ENCODE peak calls at places on chromosomes 6 and 20, in four cellular contexts. L is mucosa of descending colon, R is OCI-LY7, E is spleen. I is an unnamed sample.
A peak's percentile ranks its signal among the peaks of the same experiment; 100 is the strongest.

GRCh38 chr6:131262060-131262459 is 126.8 kb downstream of the AKAP7 start:
- DNase-seq in R (no peak), L (no peak), E (no peak), I (no peak)

GRCh38 chr6:160344281-160344680 is 3.9 kb upstream of the SLC22A3 start:
- DNase-seq in E (no peak), L (no peak), R (no peak), I (no peak)

GRCh38 chr6:138526822-138527235 is 27.5 kb upstream of the NHSL1 start:
- DNase-seq in R (no peak), E (no peak), L (no peak), I (no peak)

GRCh38 chr20:30175681-30176080 is 1081.8 kb upstream of the DEFB115 start:
- DNase-seq in R (no peak), E (peak; percentile 53), L (no peak), I (no peak)

GRCh38 chr20:13996265-13996664 is 949 bp downstream of the MACROD2 start:
- DNase-seq in L (no peak), R (no peak), E (no peak), I (no peak)

GRCh38 chr6:143620461-143620860 is 57.3 kb upstream of the PHACTR2 start:
- DNase-seq in E (no peak), R (no peak), L (no peak), I (no peak)

GRCh38 chr20:51362254-51362653 is 180.3 kb downstream of the NFATC2 start:
- DNase-seq in R (no peak), E (peak; percentile 27), L (no peak), I (no peak)

GRCh38 chr6:19866900-19867627 is 29.9 kb downstream of the ID4 start:
- DNase-seq in R (no peak), L (no peak), E (no peak), I (no peak)

GRCh38 chr20:676315-676937 is 824 bp upstream of the SCRT2 start:
- DNase-seq in L (no peak), E (no peak), R (peak; percentile 50), I (no peak)

GRCh38 chr20:42432485-42432884 is 757.2 kb downstream of the PTPRT start:
- DNase-seq in E (no peak), R (no peak), L (no peak), I (no peak)

GRCh38 chr6:166999845-167000253 is 652 bp downstream of the CEP43 start:
- DNase-seq in R (peak; percentile 41), L (no peak), E (no peak), I (no peak)

GRCh38 chr6:170011233-170012142 is 260.1 kb downstream of the ERMARD start:
- DNase-seq in R (no peak), E (no peak), L (no peak), I (peak; percentile 66)

GRCh38 chr20:47720636-47721427 is 64.4 kb downstream of the SULF2 start:
- DNase-seq in L (no peak), E (no peak), R (no peak), I (no peak)

GRCh38 chr6:75818061-75818855 is 69.2 kb downstream of the MYO6 start:
- DNase-seq in R (no peak), L (no peak), E (no peak), I (no peak)

GRCh38 chr20:39280875-39281274 is 318.7 kb downstream of the DHX35 start:
- DNase-seq in R (no peak), L (no peak), E (no peak), I (no peak)

GRCh38 chr20:39289316-39289715 is 327.2 kb downstream of the DHX35 start:
- DNase-seq in E (no peak), L (no peak), R (peak; percentile 8), I (no peak)

GRCh38 chr20:39282619-39283092 is 320.5 kb downstream of the DHX35 start:
- DNase-seq in E (no peak), L (no peak), R (no peak), I (no peak)

GRCh38 chr20:39283464-39283863 is 321.3 kb downstream of the DHX35 start:
- DNase-seq in L (no peak), R (no peak), E (no peak), I (no peak)
- H3K4me3 ChIP-seq in L (no peak overlapping the region), R (no peak overlapping the region), E (no peak overlapping the region), I (no peak overlapping the region)

GRCh38 chr20:45085289-45085688 is 15.6 kb downstream of the KCNS1 start:
- DNase-seq in E (no peak), R (no peak), L (no peak), I (no peak)

GRCh38 chr20:45083127-45083526 is 17.8 kb downstream of the KCNS1 start:
- DNase-seq in R (no peak), E (no peak), L (no peak), I (no peak)

GRCh38 chr20:45082468-45082867 is 18.5 kb downstream of the KCNS1 start:
- DNase-seq in E (no peak), L (no peak), R (no peak), I (no peak)

GRCh38 chr20:45077559-45077958 is 23.4 kb downstream of the KCNS1 start:
- DNase-seq in R (no peak), E (no peak), L (no peak), I (no peak)

DNA sequence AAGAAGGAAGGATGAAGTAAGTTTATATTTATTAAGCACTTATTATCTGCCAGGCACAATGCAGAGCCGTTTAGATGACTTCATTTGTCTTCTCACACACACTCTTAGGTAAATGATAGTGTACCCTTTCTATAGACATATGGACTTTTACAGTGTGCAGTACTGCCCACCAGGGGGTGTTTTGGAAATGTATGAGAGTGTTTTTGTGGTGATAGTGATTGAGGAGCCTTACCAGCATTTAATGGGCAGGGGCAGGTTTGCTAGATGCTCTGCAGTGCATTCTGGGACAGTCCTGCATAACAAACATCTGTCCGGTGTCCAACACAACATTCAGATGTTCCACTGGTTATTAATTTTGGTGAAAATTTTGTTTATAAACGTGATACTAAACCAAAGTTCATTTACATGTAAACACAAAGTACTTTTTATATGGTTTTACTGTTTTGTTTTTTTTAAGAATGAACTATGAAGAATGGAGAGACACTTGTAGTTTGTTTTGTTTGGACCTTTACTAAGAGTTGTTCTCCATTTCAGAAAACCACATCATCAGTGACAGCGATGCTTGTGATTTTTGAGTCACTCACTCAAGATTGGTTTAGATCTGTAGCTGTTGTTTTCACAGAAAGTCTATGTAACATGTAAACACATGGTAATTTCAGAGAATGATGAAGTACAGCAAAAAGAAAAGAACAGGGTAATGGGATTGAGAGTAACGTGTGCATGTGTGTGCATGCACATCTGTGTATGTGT is 19.9 kb downstream of the KCNS1 start:
- DNase-seq in R (peak; percentile 16), E (no peak), L (no peak), I (no peak)
- TF ChIP-seq CTCF in R (peak; percentile 71), E (peak; percentile 21), L (no peak), I (peak; percentile 28)

GRCh38 chr6:156617376-156617775 is 159.8 kb upstream of the ARID1B start:
- DNase-seq in L (peak; percentile 78), R (no peak), E (no peak), I (no peak)

GRCh38 chr6:156622185-156622584 is 155.0 kb upstream of the ARID1B start:
- DNase-seq in E (no peak), R (no peak), L (no peak), I (no peak)

GRCh38 chr6:156613996-156614395 is 163.2 kb upstream of the ARID1B start:
- DNase-seq in L (no peak), E (no peak), R (no peak), I (no peak)

GRCh38 chr6:156616495-156616894 is 160.7 kb upstream of the ARID1B start:
- DNase-seq in E (no peak), L (no peak), R (no peak), I (no peak)

GRCh38 chr6:156618600-156619205 is 158.5 kb upstream of the ARID1B start:
- DNase-seq in E (no peak), R (no peak), L (no peak), I (peak; percentile 73)
- H3K4me1 ChIP-seq in E (peaks cover 19% of the 10 kb centered on the region), R (no peaks in the 10 kb centered on the region), L (no peaks in the 10 kb centered on the region), I (peaks cover 10% of the 10 kb centered on the region)

GRCh38 chr6:1395941-1396908 is 6.8 kb downstream of the FOXF2 start:
- DNase-seq in L (no peak), R (no peak), E (no peak), I (no peak)

GRCh38 chr6:1395496-1395895 is 6.1 kb downstream of the FOXF2 start:
- DNase-seq in E (no peak), R (no peak), L (no peak), I (no peak)

GRCh38 chr6:1394591-1395463 is 5.5 kb downstream of the FOXF2 start:
- DNase-seq in L (no peak), E (no peak), R (no peak), I (no peak)

GRCh38 chr6:1399085-1399780 is 9.9 kb downstream of the FOXF2 start:
- DNase-seq in L (no peak), R (no peak), E (no peak), I (no peak)

GRCh38 chr6:1396952-1397868 is 7.8 kb downstream of the FOXF2 start:
- DNase-seq in R (peak; percentile 65), E (peak; percentile 89), L (peak; percentile 76), I (peak; percentile 83)
- H3K4me3 ChIP-seq in R (no peak overlapping the region), E (no peak overlapping the region), L (no peak overlapping the region), I (no peak overlapping the region)

GRCh38 chr6:49607391-49607982 is 29.2 kb downstream of the RHAG start:
- DNase-seq in R (no peak), E (no peak), L (no peak), I (no peak)
- TF ChIP-seq CTCF in R (peak; percentile 43), E (no peak), L (no peak), I (no peak)

DNA sequence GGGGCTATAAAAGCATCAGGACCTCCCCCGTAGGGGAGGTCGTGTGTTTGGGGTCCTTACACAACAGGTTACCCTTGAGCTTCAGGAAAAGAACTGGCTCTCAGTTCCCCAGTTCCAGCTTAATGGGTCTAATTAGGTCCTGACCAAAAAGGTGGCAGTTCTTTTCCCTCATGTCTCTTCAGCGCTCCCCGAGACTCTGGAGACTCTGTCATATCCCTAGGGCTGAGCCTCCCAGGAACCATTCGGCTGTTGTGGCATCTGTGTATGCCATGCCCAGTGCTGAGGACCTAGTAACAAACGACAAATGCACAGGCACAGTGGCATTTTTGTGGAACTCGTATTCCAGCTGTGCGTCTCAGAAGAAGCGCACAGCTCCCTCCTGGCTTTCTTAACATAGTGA is 14.6 kb downstream of the PRDM1 start:
- DNase-seq in E (no peak), R (no peak), L (no peak), I (no peak)
- H3K4me1 ChIP-seq in E (peaks cover 54% of the 10 kb centered on the region), R (peaks cover 34% of the 10 kb centered on the region), L (peaks cover 18% of the 10 kb centered on the region), I (peaks cover 32% of the 10 kb centered on the region)

GRCh38 chr6:43229803-43230239 is 540 bp upstream of the DNPH1 start:
- DNase-seq in E (no peak), L (no peak), R (no peak), I (no peak)
- H3K4me3 ChIP-seq in E (peak overlapping the region; percentile 60), L (no peak overlapping the region), R (no peak overlapping the region), I (peak overlapping the region; percentile 62)

GRCh38 chr6:36423101-36423824 is 19.4 kb downstream of the PXT1 start:
- DNase-seq in L (peak; percentile 99), E (peak; percentile 99), R (peak; percentile 99), I (peak; percentile 100)
- TF ChIP-seq CTCF in L (peak; percentile 67), E (peak; percentile 76), R (peak; percentile 85), I (peak; percentile 69)

DNA sequence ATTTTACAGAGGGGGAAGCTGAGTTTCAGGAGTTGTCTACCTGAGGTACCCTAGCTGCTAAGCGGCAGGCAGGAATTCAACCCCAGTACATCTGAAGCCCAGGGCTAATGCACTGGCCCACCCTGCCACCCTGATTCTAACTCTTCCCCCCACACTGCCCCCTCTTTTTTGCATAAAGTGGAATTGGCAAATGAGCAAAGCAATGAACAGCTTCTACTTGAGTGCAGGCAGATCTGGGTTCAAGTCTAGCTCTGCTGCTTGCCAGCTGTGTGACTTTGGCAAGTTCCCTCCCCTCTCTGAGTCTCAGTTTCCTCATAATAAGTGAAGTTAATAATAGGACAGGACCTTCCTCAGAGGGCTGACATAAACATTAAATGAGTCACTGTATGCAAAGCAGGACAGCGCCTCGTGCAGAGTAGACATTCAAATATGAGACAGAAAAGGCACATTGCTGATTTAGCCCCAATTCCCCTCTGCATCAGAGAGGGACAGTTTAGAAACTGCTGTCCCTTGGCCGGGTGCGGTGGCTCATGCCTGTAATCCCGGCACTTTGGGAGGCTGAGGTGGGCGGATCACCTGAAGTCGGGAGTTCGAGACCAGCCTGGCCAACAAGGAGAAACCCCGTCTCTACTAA is 4.7 kb downstream of the ADA start:
- DNase-seq in L (no peak), E (no peak), R (peak; percentile 94), I (no peak)
- H3K4me1 ChIP-seq in L (peaks cover 30% of the 10 kb centered on the region), E (peaks cover 97% of the 10 kb centered on the region), R (peaks cover 90% of the 10 kb centered on the region), I (peaks cover 51% of the 10 kb centered on the region)

I was measured in upper lobe of right lung.